ENCODE peak calls at places on chromosomes 12 and 14, in nine cellular contexts. Q is CD4-positive, alpha-beta T cell; O is activated CD4-positive, alpha-beta T cell treated with anti-CD3 and anti-CD28 coated beads, Interleukin-2, amount 50 U/mL, for 48 hours; P is testis; C is fibroblast of mammary gland; D is uterus; R is A172; M is stimulated activated CD4-positive, alpha-beta T cell treated with anti-CD3 and anti-CD28 coated beads, Interleukin-4, amount 100 ng/mL, for 48 hours; B is posterior cingulate gyrus. Y is an unnamed sample.

GRCh38 chr14:91985008-91985407 is 37.5 kb upstream of the FBLN5 start:
- DNase-seq in R (peak), B (no peak), M (no peak), C (peak), D (no peak), P (no peak), Q (no peak), O (no peak), Y (no peak)

GRCh38 chr12:2179953-2180736 is 127.4 kb downstream of the CACNA1C start:
- DNase-seq in Q (no peak), B (peak), O (no peak), R (peak), P (peak), C (peak), M (no peak), D (peak), Y (peak)

GRCh38 chr14:99508896-99509629 is 27.9 kb downstream of the CCNK start:
- DNase-seq in O (no peak), D (peak), R (no peak), M (no peak), B (peak), C (no peak), P (no peak), Q (no peak), Y (peak)

GRCh38 chr14:64209428-64210165 is 84.6 kb downstream of the ESR2 start:
- DNase-seq in D (no peak), C (peak), P (peak), O (no peak), M (no peak), R (no peak), B (peak), Q (no peak), Y (peak)

GRCh38 chr12:52097045-52097666 is 17.7 kb downstream of the SMIM41 start:
- DNase-seq in M (no peak), C (no peak), P (no peak), D (no peak), R (no peak), Q (no peak), O (no peak), B (no peak), Y (no peak)

GRCh38 chr12:67681145-67681778 is 32.7 kb downstream of the DYRK2 start:
- DNase-seq in P (no peak), B (no peak), O (no peak), C (peak), R (peak), M (no peak), Q (no peak), D (peak), Y (no peak)

GRCh38 chr14:52267501-52268190 is at the start of gene PTGDR:
- DNase-seq in C (peak), Q (no peak), R (no peak), P (peak), M (peak), B (peak), D (no peak), O (peak), Y (no peak)

GRCh38 chr12:2248901-2249381 is 196.2 kb downstream of the CACNA1C start:
- DNase-seq in C (peak), R (no peak), Q (no peak), M (no peak), B (no peak), P (no peak), O (no peak), D (no peak), Y (no peak)

GRCh38 chr12:111529424-111530368 is 69.4 kb downstream of the ATXN2 start:
- DNase-seq in R (peak), Q (peak), P (no peak), O (peak), D (peak), B (peak), C (peak), M (peak), Y (no peak)

GRCh38 chr12:19085090-19085489 is 44.4 kb upstream of the PLEKHA5 start:
- DNase-seq in D (no peak), B (no peak), P (no peak), R (peak), C (peak), Q (no peak), M (no peak), O (no peak), Y (no peak)

GRCh38 chr12:120652671-120653435 is 12.4 kb downstream of the CABP1 start:
- DNase-seq in M (no peak), R (peak), C (no peak), O (no peak), B (peak), D (no peak), Q (no peak), P (no peak), Y (no peak)

GRCh38 chr12:104263580-104264358 is 39.8 kb upstream of the EID3 start:
- DNase-seq in P (no peak), D (no peak), M (no peak), Q (no peak), R (no peak), B (no peak), O (no peak), C (peak), Y (no peak)

GRCh38 chr12:6927999-6928702 is 392 bp downstream of the ATN1 start:
- DNase-seq in R (no peak), D (peak), M (no peak), P (no peak), Q (no peak), B (peak), C (no peak), O (no peak), Y (no peak)

GRCh38 chr14:94685681-94686485 is 73.7 kb downstream of the SERPINA3 start:
- DNase-seq in D (no peak), O (no peak), C (no peak), P (no peak), Q (no peak), R (no peak), M (no peak), B (peak), Y (no peak)

GRCh38 chr12:64946132-64946829 is 121.8 kb downstream of the TBC1D30 start:
- DNase-seq in C (peak), P (peak), B (peak), R (no peak), D (peak), M (no peak), O (no peak), Q (no peak), Y (no peak)

GRCh38 chr12:48194780-48195179 is 8.3 kb downstream of the OR10AD1 start:
- DNase-seq in B (no peak), Q (no peak), O (no peak), P (no peak), C (peak), M (no peak), D (no peak), R (no peak), Y (no peak)

GRCh38 chr12:132620893-132621656 is 2.5 kb downstream of the P2RX2 start:
- DNase-seq in B (peak), D (no peak), M (no peak), O (no peak), R (no peak), C (no peak), P (no peak), Q (no peak), Y (peak)

GRCh38 chr14:96164861-96165490 is 39.7 kb upstream of the BDKRB2 start:
- DNase-seq in Q (no peak), D (no peak), C (peak), O (no peak), B (no peak), R (no peak), P (no peak), M (no peak), Y (peak)

GRCh38 chr12:22206111-22206728 is 128.3 kb downstream of the ST8SIA1 start:
- DNase-seq in D (no peak), Q (no peak), R (no peak), C (no peak), B (no peak), P (no peak), M (no peak), O (no peak), Y (no peak)

GRCh38 chr12:77493311-77493710 is 337.4 kb upstream of the NAV3 start:
- DNase-seq in B (peak), D (no peak), P (no peak), O (no peak), M (no peak), C (peak), R (peak), Q (no peak), Y (no peak)

GRCh38 chr12:89895591-89895990 is 187.0 kb upstream of the ATP2B1 start:
- DNase-seq in M (no peak), R (no peak), B (no peak), O (no peak), C (no peak), D (no peak), P (no peak), Q (no peak), Y (no peak)

GRCh38 chr14:64266206-64266605 is 28.0 kb downstream of the ESR2 start:
- DNase-seq in B (no peak), C (peak), M (no peak), R (peak), O (no peak), D (no peak), Q (no peak), P (no peak), Y (no peak)

GRCh38 chr12:27869567-27869966 is 89.5 kb upstream of the MANSC4 start:
- DNase-seq in P (no peak), B (no peak), O (no peak), R (no peak), Q (no peak), D (no peak), M (no peak), C (no peak), Y (no peak)

GRCh38 chr12:127809236-127809635 is 457.7 kb upstream of the TMEM132C start:
- DNase-seq in R (peak), O (no peak), D (no peak), B (no peak), Q (no peak), M (no peak), C (peak), P (no peak), Y (no peak)

GRCh38 chr12:89019439-89020120 is 332.7 kb downstream of the DUSP6 start:
- DNase-seq in R (peak), B (peak), P (peak), D (peak), O (peak), C (peak), M (peak), Q (peak), Y (peak)

GRCh38 chr12:26195641-26196423 is 459 bp downstream of the SSPN start:
- DNase-seq in M (no peak), R (no peak), Q (no peak), C (peak), P (peak), O (peak), D (peak), B (peak), Y (peak)

GRCh38 chr14:20632831-20633771 is 8.4 kb downstream of the OR6S1 start:
- DNase-seq in R (peak), D (peak), M (peak), O (peak), P (no peak), B (peak), Q (peak), C (peak), Y (peak)

GRCh38 chr14:90649096-90649495 is 167.1 kb downstream of the TTC7B start:
- DNase-seq in R (no peak), B (no peak), C (no peak), D (no peak), O (no peak), M (no peak), Q (no peak), P (no peak), Y (no peak)

GRCh38 chr14:92460916-92461579 is 52.5 kb upstream of the RIN3 start:
- DNase-seq in C (peak), P (peak), M (no peak), O (no peak), Q (no peak), R (peak), B (peak), D (no peak), Y (peak)

GRCh38 chr14:65429757-65430156 is 17.2 kb downstream of the FUT8 start:
- DNase-seq in Q (no peak), P (no peak), O (no peak), M (no peak), B (no peak), C (no peak), R (no peak), D (no peak), Y (no peak)

GRCh38 chr14:89477391-89477790 is 60.4 kb upstream of the FOXN3 start:
- DNase-seq in O (no peak), R (no peak), P (peak), Q (no peak), C (no peak), M (no peak), B (peak), D (no peak), Y (no peak)

GRCh38 chr12:47837190-47838171 is 17.8 kb upstream of the HDAC7 start:
- DNase-seq in D (peak), O (peak), Q (peak), R (peak), B (peak), C (peak), P (peak), M (peak), Y (peak)

GRCh38 chr12:127930122-127930521 is 336.8 kb upstream of the TMEM132C start:
- DNase-seq in M (no peak), Q (no peak), R (no peak), P (no peak), D (no peak), C (no peak), B (peak), O (no peak), Y (no peak)